ENCODE peak calls at places on chromosomes 3 and 15, in ten cellular contexts. One of them, this sample, is unnamed.

GRCh38 chr3:15694628-15695027 is 93.1 kb downstream of the BTD start:
- DNase-seq in mesothelial cell of epicardium: no peak
- DNase-seq in IMR-90: no peak
- DNase-seq in A673: no peak
- DNase-seq in glutamatergic neuron: no peak
- DNase-seq in lower leg skin: no peak
- DNase-seq in CD8-positive, alpha-beta T cell: no peak
- DNase-seq in smooth muscle cell of the brain vasculature: no peak
- DNase-seq in HuH-7: no peak
- DNase-seq in left lung: no peak
- DNase-seq in this sample: no peak

GRCh38 chr15:48416301-48416700 is 85.1 kb downstream of the DUT start:
- DNase-seq in mesothelial cell of epicardium: no peak
- DNase-seq in IMR-90: no peak
- DNase-seq in A673: no peak
- DNase-seq in glutamatergic neuron: no peak
- DNase-seq in lower leg skin: no peak
- DNase-seq in CD8-positive, alpha-beta T cell: no peak
- DNase-seq in smooth muscle cell of the brain vasculature: no peak
- DNase-seq in HuH-7: no peak
- DNase-seq in left lung: no peak
- DNase-seq in this sample: no peak

GRCh38 chr3:112531358-112531781 is 30.4 kb downstream of the ATG3 start:
- DNase-seq in mesothelial cell of epicardium: no peak
- DNase-seq in IMR-90: peak; percentile 49
- DNase-seq in A673: peak; percentile 52
- DNase-seq in glutamatergic neuron: no peak
- DNase-seq in lower leg skin: no peak
- DNase-seq in CD8-positive, alpha-beta T cell: no peak
- DNase-seq in smooth muscle cell of the brain vasculature: peak; percentile 26
- DNase-seq in HuH-7: no peak
- DNase-seq in left lung: no peak
- DNase-seq in this sample: peak; percentile 6

GRCh38 chr3:133693821-133694220 is 32.1 kb upstream of the TOPBP1 start:
- DNase-seq in mesothelial cell of epicardium: no peak
- DNase-seq in IMR-90: no peak
- DNase-seq in A673: no peak
- DNase-seq in glutamatergic neuron: no peak
- DNase-seq in lower leg skin: no peak
- DNase-seq in CD8-positive, alpha-beta T cell: no peak
- DNase-seq in smooth muscle cell of the brain vasculature: no peak
- DNase-seq in HuH-7: no peak
- DNase-seq in left lung: no peak
- DNase-seq in this sample: no peak

GRCh38 chr15:29937956-29938355 is 115.7 kb upstream of the TJP1 start:
- DNase-seq in mesothelial cell of epicardium: no peak
- DNase-seq in IMR-90: peak; percentile 91
- DNase-seq in A673: no peak
- DNase-seq in glutamatergic neuron: no peak
- DNase-seq in lower leg skin: no peak
- DNase-seq in CD8-positive, alpha-beta T cell: no peak
- DNase-seq in smooth muscle cell of the brain vasculature: no peak
- DNase-seq in HuH-7: no peak
- DNase-seq in left lung: no peak
- DNase-seq in this sample: no peak

GRCh38 chr3:89155811-89156210 is 48.4 kb downstream of the EPHA3 start:
- DNase-seq in mesothelial cell of epicardium: no peak
- DNase-seq in IMR-90: no peak
- DNase-seq in A673: no peak
- DNase-seq in glutamatergic neuron: no peak
- DNase-seq in lower leg skin: no peak
- DNase-seq in CD8-positive, alpha-beta T cell: no peak
- DNase-seq in smooth muscle cell of the brain vasculature: no peak
- DNase-seq in HuH-7: no peak
- DNase-seq in left lung: no peak
- DNase-seq in this sample: no peak

GRCh38 chr3:151156618-151157216 is 46.3 kb downstream of the GPR171 start:
- DNase-seq in mesothelial cell of epicardium: no peak
- DNase-seq in IMR-90: peak; percentile 61
- DNase-seq in A673: peak; percentile 78
- DNase-seq in glutamatergic neuron: no peak
- DNase-seq in lower leg skin: no peak
- DNase-seq in CD8-positive, alpha-beta T cell: no peak
- DNase-seq in smooth muscle cell of the brain vasculature: peak; percentile 39
- DNase-seq in HuH-7: peak; percentile 24
- DNase-seq in left lung: no peak
- DNase-seq in this sample: peak; percentile 61

GRCh38 chr3:126419886-126420786 is 25.4 kb downstream of the CFAP100 start:
- DNase-seq in mesothelial cell of epicardium: no peak
- DNase-seq in IMR-90: no peak
- DNase-seq in A673: no peak
- DNase-seq in glutamatergic neuron: no peak
- DNase-seq in lower leg skin: no peak
- DNase-seq in CD8-positive, alpha-beta T cell: no peak
- DNase-seq in smooth muscle cell of the brain vasculature: no peak
- DNase-seq in HuH-7: no peak
- DNase-seq in left lung: no peak
- DNase-seq in this sample: no peak

GRCh38 chr3:172811099-172811498 is 60.6 kb downstream of the ECT2 start:
- DNase-seq in mesothelial cell of epicardium: no peak
- DNase-seq in IMR-90: no peak
- DNase-seq in A673: no peak
- DNase-seq in glutamatergic neuron: no peak
- DNase-seq in lower leg skin: no peak
- DNase-seq in CD8-positive, alpha-beta T cell: no peak
- DNase-seq in smooth muscle cell of the brain vasculature: no peak
- DNase-seq in HuH-7: no peak
- DNase-seq in left lung: no peak
- DNase-seq in this sample: no peak

GRCh38 chr3:126551839-126552687 is 6.7 kb downstream of the C3orf22 start:
- DNase-seq in mesothelial cell of epicardium: peak; percentile 17
- DNase-seq in IMR-90: no peak
- DNase-seq in A673: no peak
- DNase-seq in glutamatergic neuron: peak; percentile 13
- DNase-seq in lower leg skin: peak; percentile 10
- DNase-seq in CD8-positive, alpha-beta T cell: peak; percentile 5
- DNase-seq in smooth muscle cell of the brain vasculature: no peak
- DNase-seq in HuH-7: no peak
- DNase-seq in left lung: peak; percentile 18
- DNase-seq in this sample: no peak

GRCh38 chr3:70085613-70086012 is 86.1 kb downstream of the SAMMSON start:
- DNase-seq in mesothelial cell of epicardium: no peak
- DNase-seq in IMR-90: no peak
- DNase-seq in A673: no peak
- DNase-seq in glutamatergic neuron: no peak
- DNase-seq in lower leg skin: no peak
- DNase-seq in CD8-positive, alpha-beta T cell: no peak
- DNase-seq in smooth muscle cell of the brain vasculature: no peak
- DNase-seq in HuH-7: no peak
- DNase-seq in left lung: no peak
- DNase-seq in this sample: no peak

This sample was measured in neuronal stem cell.